ENCODE peak calls at places on chromosomes 12 and 14, in ten cellular contexts. A is ovary, Z is SK-N-SH, N is dorsolateral prefrontal cortex, T is AG09309, X is GM13976, M is PC-9, I is colonic mucosa, F is gastrocnemius medialis, W is epithelial cell of esophagus. J is an unnamed sample.

GRCh38 chr14:105092912-105093425 is 27.7 kb upstream of the GPR132 start:
- DNase-seq in Z (peak), M (peak), I (peak), X (peak), T (no peak), F (no peak), N (no peak), A (peak), W (peak), J (no peak)

GRCh38 chr12:127809236-127809635 is 457.7 kb upstream of the TMEM132C start:
- DNase-seq in Z (no peak), T (peak), X (no peak), M (no peak), A (no peak), N (no peak), W (peak), F (no peak), I (no peak), J (peak)

GRCh38 chr12:2274733-2275132 is 221.9 kb downstream of the CACNA1C start:
- DNase-seq in I (no peak), N (no peak), A (no peak), W (no peak), X (no peak), Z (no peak), M (no peak), T (no peak), F (no peak), J (no peak)

GRCh38 chr14:52348279-52348678 is 34.2 kb downstream of the PTGER2 start:
- DNase-seq in Z (no peak), M (no peak), N (no peak), X (no peak), F (no peak), A (no peak), W (no peak), T (no peak), I (no peak), J (no peak)

GRCh38 chr14:92646952-92647461 is 101.4 kb downstream of the LGMN start:
- DNase-seq in W (no peak), T (peak), X (no peak), F (no peak), I (no peak), M (peak), A (no peak), Z (no peak), N (no peak), J (peak)

GRCh38 chr12:81161680-81162079 is 83.8 kb downstream of the ACSS3 start:
- DNase-seq in T (no peak), M (no peak), F (no peak), N (no peak), Z (no peak), I (no peak), W (no peak), X (no peak), A (no peak), J (no peak)

GRCh38 chr12:64946132-64946829 is 121.8 kb downstream of the TBC1D30 start:
- DNase-seq in Z (peak), M (no peak), N (peak), X (no peak), F (no peak), T (no peak), W (no peak), A (no peak), I (peak), J (peak)

GRCh38 chr12:123150804-123151678 is at the start of gene PITPNM2:
- DNase-seq in Z (peak), X (peak), I (peak), M (peak), T (no peak), W (peak), N (peak), F (peak), A (peak), J (no peak)

GRCh38 chr14:51507556-51508511 is 143.9 kb upstream of the FRMD6 start:
- DNase-seq in Z (peak), W (no peak), N (peak), X (no peak), I (peak), T (peak), A (peak), M (no peak), F (peak), J (peak)

GRCh38 chr14:35213869-35214387 is 78.3 kb upstream of the PSMA6 start:
- DNase-seq in A (no peak), F (no peak), W (peak), N (no peak), I (no peak), Z (no peak), T (no peak), X (no peak), M (no peak), J (no peak)

GRCh38 chr14:95841680-95842079 is 35.0 kb upstream of the TUNAR start:
- DNase-seq in W (no peak), Z (no peak), X (no peak), N (no peak), M (no peak), I (no peak), T (no peak), A (no peak), F (no peak), J (no peak)

GRCh38 chr12:1572731-1573130 is 21.6 kb downstream of the FBXL14 start:
- DNase-seq in N (no peak), W (no peak), F (no peak), A (no peak), M (no peak), T (no peak), I (no peak), X (no peak), Z (no peak), J (no peak)

GRCh38 chr12:34294137-34294536 is 271.8 kb downstream of the ALG10 start:
- DNase-seq in F (no peak), Z (no peak), T (no peak), W (no peak), I (no peak), N (no peak), X (no peak), M (no peak), A (no peak), J (no peak)

GRCh38 chr12:115941362-115941761 is 336.1 kb downstream of the MED13L start:
- DNase-seq in X (no peak), N (no peak), M (no peak), A (no peak), T (no peak), I (no peak), F (no peak), Z (no peak), W (peak), J (no peak)

GRCh38 chr12:69515394-69515793 is 45.2 kb downstream of the FRS2 start:
- DNase-seq in I (no peak), N (no peak), W (no peak), F (no peak), T (no peak), X (no peak), M (no peak), A (no peak), Z (no peak), J (no peak)

GRCh38 chr14:60164717-60165546 is at the start of gene DHRS7:
- DNase-seq in X (peak), I (peak), N (peak), A (peak), Z (peak), T (peak), W (peak), M (peak), F (peak), J (peak)

GRCh38 chr12:45191239-45191638 is 24.7 kb upstream of the ANO6 start:
- DNase-seq in N (no peak), F (no peak), T (no peak), W (peak), I (no peak), X (no peak), A (no peak), Z (no peak), M (no peak), J (no peak)

GRCh38 chr12:6965026-6965661 is 5.3 kb downstream of the PHB2 start:
- DNase-seq in M (peak), Z (peak), X (peak), F (peak), A (peak), I (peak), T (peak), W (peak), N (peak), J (peak)

GRCh38 chr12:10618338-10618987 is 5.1 kb upstream of the MAGOHB start:
- DNase-seq in N (no peak), Z (no peak), X (no peak), F (no peak), T (peak), I (no peak), A (no peak), M (peak), W (peak), J (peak)

GRCh38 chr12:123761841-123762714 is at the start of gene DNAH10:
- DNase-seq in F (no peak), Z (no peak), X (peak), A (peak), T (no peak), N (no peak), W (peak), I (peak), M (peak), J (no peak)

GRCh38 chr14:94827711-94828505 is 58.0 kb upstream of the GSC start:
- DNase-seq in M (no peak), X (no peak), I (no peak), Z (no peak), A (peak), T (no peak), N (no peak), W (no peak), F (peak), J (no peak)

GRCh38 chr12:15787801-15788200 is 1.4 kb downstream of the EPS8 start:
- DNase-seq in F (no peak), A (no peak), N (no peak), M (no peak), W (no peak), X (no peak), T (no peak), I (no peak), Z (no peak), J (no peak)

GRCh38 chr12:15789215-15790171 is at the start of gene EPS8:
- DNase-seq in M (peak), I (peak), W (peak), X (peak), N (peak), Z (peak), T (peak), F (peak), A (peak), J (peak)

GRCh38 chr12:15794196-15794595 is 5.0 kb upstream of the EPS8 start:
- DNase-seq in Z (no peak), F (no peak), W (no peak), M (no peak), A (no peak), I (no peak), X (no peak), N (no peak), T (no peak), J (no peak)

GRCh38 chr12:15783288-15783687 is 5.9 kb downstream of the EPS8 start:
- DNase-seq in T (no peak), M (no peak), N (no peak), A (no peak), X (no peak), I (no peak), Z (no peak), W (no peak), F (no peak), J (no peak)

GRCh38 chr12:15788266-15789214 is 648 bp downstream of the EPS8 start:
- DNase-seq in T (no peak), Z (no peak), N (peak), W (peak), I (peak), A (peak), X (peak), F (peak), M (peak), J (no peak)
- TF ChIP-seq CTCF in T (no peak), Z (no peak), N (no peak), W (no peak), I (no peak), A (peak), X (no peak), F (no peak), M (no peak), J (no peak)

GRCh38 chr12:15580431-15580830 is 208.8 kb downstream of the EPS8 start:
- DNase-seq in N (no peak), F (no peak), M (no peak), I (peak), A (no peak), Z (no peak), W (no peak), T (no peak), X (no peak), J (no peak)
- TF ChIP-seq CTCF in N (no peak), F (no peak), M (no peak), I (no peak), A (no peak), Z (no peak), W (no peak), T (peak), X (no peak), J (no peak)

GRCh38 chr12:51922762-51923505 is 15.6 kb downstream of the ACVRL1 start:
- DNase-seq in X (no peak), Z (no peak), T (peak), I (peak), A (no peak), N (no peak), M (no peak), F (peak), W (no peak), J (peak)
- TF ChIP-seq CTCF in X (no peak), Z (no peak), T (no peak), I (no peak), A (no peak), N (no peak), M (no peak), F (no peak), W (no peak), J (no peak)

GRCh38 chr12:56935157-56935556 is 949 bp upstream of the SDR9C7 start:
- DNase-seq in F (no peak), X (no peak), T (no peak), N (no peak), Z (no peak), I (no peak), A (no peak), M (no peak), W (peak), J (no peak)

GRCh38 chr12:56933826-56934625 is at the start of gene SDR9C7:
- DNase-seq in T (no peak), N (no peak), M (no peak), I (no peak), X (no peak), A (no peak), Z (no peak), F (no peak), W (peak), J (no peak)

GRCh38 chr12:56932867-56933266 is 1.3 kb downstream of the SDR9C7 start:
- DNase-seq in A (no peak), I (no peak), N (no peak), M (peak), T (no peak), Z (no peak), F (peak), X (no peak), W (peak), J (no peak)

GRCh38 chr12:56932146-56932545 is 2.1 kb downstream of the SDR9C7 start:
- DNase-seq in N (no peak), A (no peak), X (no peak), T (no peak), F (no peak), M (no peak), I (no peak), Z (no peak), W (no peak), J (no peak)

GRCh38 chr12:56935752-56936151 is 1.5 kb upstream of the SDR9C7 start:
- DNase-seq in Z (no peak), A (no peak), W (no peak), N (no peak), X (no peak), I (no peak), T (no peak), M (no peak), F (no peak), J (no peak)
- TF ChIP-seq CTCF in Z (no peak), A (no peak), W (no peak), N (no peak), X (no peak), I (no peak), T (no peak), M (no peak), F (no peak), J (no peak)

GRCh38 chr14:87411370-87411769 is 581.6 kb downstream of the GALC start:
- DNase-seq in X (no peak), N (no peak), W (no peak), T (no peak), M (no peak), F (no peak), I (no peak), Z (no peak), A (no peak), J (no peak)

GRCh38 chr14:87407344-87407743 is 585.6 kb downstream of the GALC start:
- DNase-seq in T (no peak), M (no peak), W (no peak), I (no peak), N (no peak), A (no peak), F (no peak), X (no peak), Z (no peak), J (no peak)

GRCh38 chr14:87405563-87405962 is 587.4 kb downstream of the GALC start:
- DNase-seq in W (no peak), F (no peak), X (no peak), A (no peak), Z (no peak), N (no peak), T (no peak), I (no peak), M (no peak), J (no peak)

GRCh38 chr14:87409401-87409800 is 583.6 kb downstream of the GALC start:
- DNase-seq in F (no peak), Z (no peak), N (no peak), X (no peak), T (no peak), M (no peak), W (peak), A (no peak), I (no peak), J (no peak)
- TF ChIP-seq CTCF in F (no peak), Z (no peak), N (no peak), X (no peak), T (no peak), M (no peak), W (no peak), A (no peak), I (no peak), J (no peak)

GRCh38 chr12:8913702-8914032 is 642 bp upstream of the PHC1 start:
- DNase-seq in N (no peak), W (no peak), X (no peak), F (no peak), Z (no peak), I (no peak), A (no peak), T (no peak), M (no peak), J (no peak)

GRCh38 chr12:8911606-8912268 is 2.6 kb upstream of the PHC1 start:
- DNase-seq in Z (no peak), N (no peak), W (no peak), T (no peak), I (no peak), X (no peak), A (no peak), M (no peak), F (no peak), J (no peak)

GRCh38 chr12:8914716-8915526 is 612 bp downstream of the PHC1 start:
- DNase-seq in A (peak), Z (peak), W (peak), I (peak), N (no peak), F (no peak), X (peak), T (no peak), M (peak), J (no peak)

GRCh38 chr12:8909752-8910151 is 4.6 kb upstream of the PHC1 start:
- DNase-seq in M (no peak), Z (no peak), N (no peak), W (no peak), I (no peak), X (no peak), F (no peak), A (no peak), T (no peak), J (no peak)

GRCh38 chr12:8912910-8913309 is 1.4 kb upstream of the PHC1 start:
- DNase-seq in A (no peak), T (no peak), F (no peak), X (no peak), W (peak), N (no peak), M (peak), Z (peak), I (no peak), J (no peak)
- TF ChIP-seq CTCF in A (no peak), T (no peak), F (no peak), X (no peak), W (peak), N (no peak), M (peak), Z (no peak), I (no peak), J (no peak)

GRCh38 chr12:93968928-93969327 is 179.4 kb upstream of the PLXNC1 start:
- DNase-seq in W (no peak), F (no peak), Z (no peak), N (no peak), A (no peak), T (no peak), I (no peak), M (no peak), X (no peak), J (no peak)
- TF ChIP-seq CTCF in W (no peak), F (no peak), Z (no peak), N (no peak), A (no peak), T (no peak), I (no peak), M (no peak), X (no peak), J (no peak)

J was measured in AG09319.